ENCODE peak calls at places on chromosomes 11 and 22, in six cellular contexts. I is psoas muscle, G is AG04450, D is mesothelial cell of epicardium, L is HFF-Myc, C is endothelial cell. Q is an unnamed sample.
A peak's percentile ranks its signal among the peaks of the same experiment; 100 is the strongest.

GRCh38 chr22:45105281-45105700 is 58.4 kb upstream of the NUP50 start:
- DNase-seq in L (no peak), I (no peak), C (no peak), G (peak; percentile 77), D (no peak), Q (no peak)

GRCh38 chr11:34204396-34205279 is 99.2 kb downstream of the NAT10 start:
- DNase-seq in D (no peak), I (no peak), G (no peak), L (no peak), C (no peak), Q (no peak)

GRCh38 chr11:11567862-11568650 is 53.7 kb downstream of the GALNT18 start:
- DNase-seq in C (no peak), I (no peak), G (no peak), D (no peak), L (no peak), Q (no peak)

GRCh38 chr22:45280583-45280972 is 4.2 kb upstream of the UPK3A start:
- DNase-seq in I (no peak), C (no peak), D (no peak), G (no peak), L (no peak), Q (no peak)

GRCh38 chr11:34654491-34655334 is 33.8 kb downstream of the EHF start:
- DNase-seq in C (no peak), G (no peak), D (no peak), L (no peak), I (peak; percentile 89), Q (no peak)

GRCh38 chr22:50001388-50002231 is 11.0 kb downstream of the IL17REL start:
- DNase-seq in L (no peak), G (no peak), C (no peak), D (no peak), I (no peak), Q (no peak)

GRCh38 chr11:63892233-63892632 is 24.7 kb downstream of the RCOR2 start:
- DNase-seq in I (no peak), G (no peak), D (no peak), C (no peak), L (no peak), Q (no peak)

GRCh38 chr11:47178305-47178704 is 1.6 kb upstream of the ARFGAP2 start:
- DNase-seq in I (no peak), D (no peak), L (no peak), G (no peak), C (no peak), Q (no peak)

GRCh38 chr22:49992921-49993648 is 19.5 kb downstream of the IL17REL start:
- DNase-seq in G (no peak), I (peak; percentile 63), C (peak; percentile 61), L (no peak), D (no peak), Q (no peak)

GRCh38 chr11:17272823-17273222 is 3.7 kb upstream of the NUCB2 start:
- DNase-seq in L (no peak), C (no peak), D (no peak), I (no peak), G (no peak), Q (no peak)

GRCh38 chr11:65014146-65014960 is at the start of gene ARL2:
- DNase-seq in L (no peak), D (peak; percentile 91), G (no peak), C (no peak), I (no peak), Q (no peak)

GRCh38 chr22:21100149-21101032 is 54.6 kb downstream of the LRRC74B start:
- DNase-seq in L (no peak), C (no peak), G (no peak), D (no peak), I (no peak), Q (no peak)

GRCh38 chr11:129973809-129974208 is 28.8 kb downstream of the PRDM10 start:
- DNase-seq in G (no peak), L (no peak), I (no peak), C (no peak), D (peak; percentile 75), Q (no peak)

GRCh38 chr22:39144101-39144815 is 8.2 kb downstream of the CBX7 start:
- DNase-seq in D (no peak), I (no peak), L (no peak), G (no peak), C (no peak), Q (no peak)

GRCh38 chr11:10456519-10456918 is 1.5 kb downstream of the AMPD3 start:
- DNase-seq in G (no peak), D (no peak), L (no peak), C (no peak), I (no peak), Q (no peak)

GRCh38 chr22:48938741-48939140 is 888.9 kb downstream of the BRD1 start:
- DNase-seq in G (no peak), C (no peak), L (no peak), I (no peak), D (peak; percentile 27), Q (peak; percentile 36)

GRCh38 chr22:28075260-28075981 is 156.4 kb upstream of the PITPNB start:
- DNase-seq in G (peak; percentile 42), L (peak; percentile 68), I (peak; percentile 39), D (no peak), C (no peak), Q (no peak)

GRCh38 chr22:30874431-30875370 is 93.9 kb downstream of the MORC2 start:
- DNase-seq in D (no peak), G (no peak), I (no peak), L (no peak), C (no peak), Q (peak; percentile 40)

GRCh38 chr11:62392944-62393628 is 25.7 kb upstream of the SCGB1A1 start:
- DNase-seq in C (no peak), I (no peak), G (no peak), D (no peak), L (no peak), Q (no peak)

GRCh38 chr11:62392506-62392905 is 26.3 kb upstream of the SCGB1A1 start:
- DNase-seq in L (no peak), C (no peak), G (no peak), D (no peak), I (no peak), Q (no peak)

GRCh38 chr11:62390237-62390636 is 28.6 kb upstream of the SCGB1A1 start:
- DNase-seq in D (no peak), C (no peak), I (no peak), G (no peak), L (no peak), Q (no peak)

GRCh38 chr11:62390727-62391126 is 28.1 kb upstream of the SCGB1A1 start:
- DNase-seq in G (no peak), D (no peak), I (no peak), L (no peak), C (no peak), Q (no peak)

GRCh38 chr11:62391642-62392425 is 27.0 kb upstream of the SCGB1A1 start:
- DNase-seq in I (no peak), C (no peak), D (no peak), L (no peak), G (no peak), Q (no peak)
- TF ChIP-seq CTCF in I (no peak), C (no peak), D (no peak), L (peak; percentile 17), G (peak; percentile 23), Q (peak; percentile 24)

GRCh38 chr11:126488591-126489370 is 133.3 kb downstream of the ST3GAL4 start:
- DNase-seq in I (no peak), D (no peak), L (no peak), G (no peak), C (no peak), Q (no peak)

GRCh38 chr11:126492331-126492730 is 136.8 kb downstream of the ST3GAL4 start:
- DNase-seq in L (no peak), D (no peak), I (no peak), G (no peak), C (no peak), Q (no peak)

GRCh38 chr11:126489791-126490190 is 134.3 kb downstream of the ST3GAL4 start:
- DNase-seq in L (no peak), C (no peak), D (no peak), G (no peak), I (no peak), Q (no peak)

GRCh38 chr11:126490261-126490660 is 134.8 kb downstream of the ST3GAL4 start:
- DNase-seq in D (no peak), G (no peak), C (no peak), I (no peak), L (no peak), Q (no peak)

DNA sequence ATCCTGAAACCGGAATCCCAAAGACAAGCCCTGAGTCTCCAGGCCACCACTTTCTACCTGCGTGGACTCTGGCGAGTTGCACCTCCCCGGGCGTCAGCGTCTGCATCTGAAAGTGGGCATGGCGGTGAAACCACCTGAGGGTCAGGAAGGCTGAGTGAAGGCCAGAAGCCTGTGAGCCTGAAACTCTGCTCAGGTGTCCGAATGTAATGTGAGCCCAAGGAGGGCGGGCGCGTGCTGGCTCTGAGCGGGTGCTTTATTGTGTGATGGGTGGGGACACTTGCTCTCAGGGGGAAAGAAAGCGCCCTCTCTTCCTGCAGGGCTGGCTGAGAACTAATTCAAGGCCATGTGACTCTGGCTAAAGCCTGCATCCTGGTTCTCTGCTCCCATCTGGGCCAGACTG is 135.6 kb downstream of the ST3GAL4 start:
- DNase-seq in C (no peak), G (no peak), I (no peak), L (no peak), D (no peak), Q (no peak)
- TF ChIP-seq CTCF in C (no peak), G (no peak), I (no peak), L (no peak), D (no peak), Q (no peak)

DNA sequence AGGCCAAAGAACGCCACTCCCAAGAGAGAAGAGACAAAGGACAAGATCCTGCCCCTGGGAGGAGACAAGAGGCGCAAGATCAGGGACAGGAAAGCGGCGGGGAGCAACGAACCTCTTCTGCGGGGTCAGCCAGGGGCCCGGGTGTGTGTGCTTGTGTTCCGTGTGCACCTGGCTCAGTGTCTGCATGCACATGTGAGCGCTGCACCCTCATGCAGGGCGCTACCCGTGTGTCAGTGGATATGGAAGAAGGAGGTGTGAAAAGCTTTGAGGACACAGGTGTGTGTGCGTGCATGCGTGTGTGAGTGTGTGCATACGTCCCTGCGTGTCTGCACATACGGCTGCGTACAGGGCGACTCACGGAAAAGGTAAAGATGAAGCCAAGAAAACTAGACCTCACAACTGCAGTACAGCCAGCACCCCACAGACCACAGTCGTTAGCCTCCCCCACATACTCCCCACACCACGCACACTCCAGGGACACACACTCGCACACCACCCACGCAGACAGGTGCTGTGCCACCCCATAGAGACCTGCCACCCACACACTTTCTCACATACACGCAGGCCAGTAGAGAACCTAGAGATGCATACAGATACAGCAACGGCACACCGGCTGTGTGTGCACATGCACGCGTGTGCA is 11.0 kb upstream of the IGSF9B start:
- DNase-seq in G (no peak), L (no peak), I (no peak), C (no peak), D (no peak), Q (no peak)
- TF ChIP-seq CTCF in G (no peak), L (no peak), I (no peak), C (no peak), D (no peak), Q (no peak)

GRCh38 chr11:27524155-27524554 is 17.6 kb upstream of the LIN7C start:
- DNase-seq in I (no peak), L (peak; percentile 33), G (no peak), C (no peak), D (no peak), Q (no peak)
- TF ChIP-seq CTCF in I (no peak), L (peak; percentile 15), G (peak; percentile 29), C (no peak), D (no peak), Q (no peak)

DNA sequence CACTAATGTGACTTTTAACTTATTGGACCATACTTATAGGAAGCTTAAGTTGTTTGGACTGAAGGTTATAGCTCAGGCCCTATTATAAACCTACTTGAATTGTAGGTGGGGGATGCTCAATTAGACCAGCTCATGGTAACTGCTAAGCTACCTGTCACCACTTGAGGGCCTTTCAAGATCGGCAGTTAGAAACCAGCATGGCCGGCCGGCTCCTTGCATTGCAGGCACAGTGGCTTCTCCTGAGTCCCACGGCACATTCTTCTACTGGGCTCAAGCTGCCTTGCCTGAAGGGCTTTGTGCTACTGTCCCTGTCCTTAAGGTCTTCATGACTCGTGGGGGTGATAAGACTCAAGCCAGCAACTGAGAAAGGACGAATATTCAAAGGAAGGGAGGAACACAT is 70.8 kb downstream of the TBC1D22A start:
- DNase-seq in C (peak; percentile 44), G (no peak), L (no peak), I (no peak), D (no peak), Q (no peak)
- TF ChIP-seq CTCF in C (no peak), G (peak; percentile 24), L (no peak), I (no peak), D (peak; percentile 23), Q (peak; percentile 67)